ENCODE peak calls at places on chromosomes 6 and 20, in six cellular contexts. M is breast epithelium, L is upper lobe of left lung, U is HCT116, I is endothelial cell of umbilical vein, J is GM12892. V is an unnamed sample.

GRCh38 chr6:46772754-46773153 is 20.4 kb upstream of the MEP1A start:
- DNase-seq in L (no peak), I (no peak), M (no peak), J (no peak), U (no peak), V (no peak)

GRCh38 chr6:137880633-137881521 is 13.8 kb downstream of the TNFAIP3 start:
- DNase-seq in J (no peak), I (no peak), L (peak), M (no peak), U (no peak), V (no peak)

GRCh38 chr6:156021746-156022396 is 566.2 kb upstream of the NOX3 start:
- DNase-seq in J (no peak), M (no peak), U (no peak), L (no peak), I (no peak), V (no peak)

GRCh38 chr6:31954511-31954910 is 4.3 kb downstream of the NELFE start:
- DNase-seq in I (no peak), U (no peak), M (no peak), L (peak), J (no peak), V (no peak)

GRCh38 chr20:1617055-1617454 is 2.8 kb downstream of the SIRPB1 start:
- DNase-seq in I (peak), L (no peak), U (no peak), M (no peak), J (no peak), V (no peak)

GRCh38 chr6:88616380-88616779 is 347.0 kb downstream of the RNGTT start:
- DNase-seq in U (no peak), J (no peak), M (no peak), L (no peak), I (no peak), V (no peak)

GRCh38 chr6:161584051-161584450 is 310.2 kb upstream of the AGPAT4 start:
- DNase-seq in M (no peak), U (no peak), I (no peak), J (no peak), L (no peak), V (no peak)

GRCh38 chr20:10387686-10388085 is 46.3 kb downstream of the MKKS start:
- DNase-seq in I (no peak), J (no peak), M (no peak), L (no peak), U (no peak), V (no peak)

GRCh38 chr6:33105386-33105785 is 29.6 kb downstream of the HLA-DPB1 start:
- DNase-seq in M (no peak), J (no peak), U (no peak), I (no peak), L (no peak), V (no peak)

GRCh38 chr6:1767481-1768246 is 157.9 kb downstream of the FOXC1 start:
- DNase-seq in J (no peak), M (no peak), L (no peak), U (no peak), I (peak), V (no peak)

GRCh38 chr6:113626470-113626869 is 230.7 kb upstream of the MARCKS start:
- DNase-seq in L (no peak), I (no peak), U (no peak), J (no peak), M (no peak), V (no peak)
- TF ChIP-seq POLR2AphosphoS5 in L (no peak), I (no peak), U (no peak), J (no peak), M (no peak), V (no peak)

DNA sequence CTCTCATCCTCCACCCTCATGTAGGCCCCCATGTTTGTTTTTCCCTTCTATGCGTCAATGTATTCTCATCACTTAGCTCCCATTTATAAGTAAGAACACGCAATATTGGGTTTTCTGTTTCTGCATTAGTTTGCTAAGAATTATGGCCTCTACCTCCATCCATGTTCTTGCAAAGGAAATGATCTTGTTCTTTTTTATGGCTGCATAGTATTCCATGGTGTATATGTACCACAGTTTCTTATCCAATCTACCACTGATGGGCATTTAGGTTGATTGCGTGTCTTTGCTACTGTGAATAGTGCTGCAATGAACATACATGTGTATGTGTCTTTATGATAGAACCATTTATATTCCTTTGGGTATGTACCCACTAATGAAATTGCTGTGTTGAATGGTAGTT is 200.0 kb downstream of the ADGRG6 start:
- DNase-seq in L (no peak), U (no peak), I (no peak), M (no peak), J (no peak), V (no peak)
- TF ChIP-seq POLR2AphosphoS5 in L (no peak), U (no peak), I (no peak), M (no peak), J (no peak), V (no peak)

DNA sequence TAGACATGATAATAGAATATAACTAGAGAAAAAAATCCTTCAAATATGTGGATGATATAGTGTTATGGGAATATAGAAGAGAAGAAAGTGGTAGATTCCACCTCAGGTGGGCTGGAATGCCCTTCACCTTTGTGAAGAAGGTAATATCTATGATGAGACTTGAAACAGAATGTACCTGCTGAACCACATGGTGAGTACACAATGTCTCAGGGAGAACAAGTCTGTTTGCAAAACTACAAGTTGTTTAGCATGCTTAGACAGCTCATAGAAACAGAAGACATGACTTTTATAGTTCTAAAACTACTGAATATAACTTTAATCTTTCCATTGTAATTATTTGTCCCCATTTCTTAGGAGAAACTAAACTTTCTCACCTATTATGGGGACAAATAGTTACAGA is 12.2 kb downstream of the C6orf58 start:
- DNase-seq in M (no peak), L (no peak), J (no peak), U (no peak), I (no peak), V (no peak)
- TF ChIP-seq POLR2AphosphoS5 in M (no peak), L (no peak), J (no peak), U (no peak), I (no peak), V (no peak)

GRCh38 chr6:136113736-136114173 is 136.4 kb downstream of the MTFR2 start:
- DNase-seq in I (peak), U (no peak), M (no peak), J (no peak), L (no peak), V (no peak)
- TF ChIP-seq POLR2AphosphoS5 in I (no peak), U (no peak), M (no peak), J (no peak), L (no peak), V (no peak)

GRCh38 chr20:24603454-24603853 is 134.0 kb downstream of the SYNDIG1 start:
- DNase-seq in M (no peak), L (no peak), U (no peak), J (no peak), I (no peak), V (no peak)
- TF ChIP-seq POLR2AphosphoS5 in M (no peak), L (no peak), U (no peak), J (no peak), I (no peak), V (no peak)

GRCh38 chr6:41580690-41581089 is 34.5 kb downstream of the FOXP4 start:
- DNase-seq in U (no peak), L (no peak), J (no peak), M (no peak), I (no peak), V (no peak)

GRCh38 chr6:41583576-41583975 is 37.4 kb downstream of the FOXP4 start:
- DNase-seq in I (no peak), M (no peak), U (no peak), L (no peak), J (no peak), V (no peak)

GRCh38 chr6:41582540-41582939 is 36.4 kb downstream of the FOXP4 start:
- DNase-seq in J (no peak), L (no peak), U (no peak), M (no peak), I (no peak), V (no peak)

GRCh38 chr6:41578714-41579610 is 32.8 kb downstream of the FOXP4 start:
- DNase-seq in J (no peak), I (no peak), U (no peak), M (no peak), L (no peak), V (no peak)

GRCh38 chr6:41581381-41581991 is 35.3 kb downstream of the FOXP4 start:
- DNase-seq in U (peak), M (no peak), J (no peak), I (peak), L (no peak), V (no peak)
- TF ChIP-seq POLR2AphosphoS5 in U (peak), M (no peak), J (no peak), I (peak), L (no peak), V (no peak)

DNA sequence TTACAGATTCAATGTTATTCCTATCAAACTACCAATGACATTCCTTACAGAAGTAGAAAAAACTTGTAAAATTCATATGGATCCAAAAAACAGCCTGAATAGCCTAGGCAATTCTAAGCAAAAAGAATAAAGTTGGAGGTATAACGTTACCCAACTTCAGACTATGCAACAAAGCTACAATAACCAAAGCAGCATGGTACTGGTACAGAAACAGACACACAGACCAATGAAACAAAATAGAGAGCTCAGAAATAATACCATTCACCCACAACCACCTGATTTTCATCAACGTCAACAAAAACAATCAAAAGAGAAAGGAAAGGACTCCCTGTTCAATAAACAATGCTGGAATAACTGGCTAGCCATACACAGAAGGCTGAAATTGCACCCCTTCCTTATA is 17.2 kb upstream of the PLN start:
- DNase-seq in M (no peak), I (no peak), U (no peak), J (no peak), L (no peak), V (no peak)
- TF ChIP-seq POLR2AphosphoS5 in M (no peak), I (no peak), U (no peak), J (no peak), L (no peak), V (no peak)

V was measured in GM12891.